ENCODE peak calls at places on chromosomes 3 and 15, in five cellular contexts. One of them, this sample, is unnamed.

GRCh38 chr15:63948971-63949370 is 97.3 kb downstream of the DAPK2 start:
- DNase-seq in tibial nerve: no peak
- DNase-seq in testis: no peak
- DNase-seq in sigmoid colon: no peak
- DNase-seq in NB4: no peak
- DNase-seq in this sample: no peak

GRCh38 chr15:77514635-77515421 is 94.1 kb downstream of the HMG20A start:
- DNase-seq in tibial nerve: no peak
- DNase-seq in testis: no peak
- DNase-seq in sigmoid colon: peak; percentile 26
- DNase-seq in NB4: no peak
- DNase-seq in this sample: no peak

GRCh38 chr3:55885721-55886120 is 398.6 kb upstream of the WNT5A start:
- DNase-seq in tibial nerve: no peak
- DNase-seq in testis: no peak
- DNase-seq in sigmoid colon: no peak
- DNase-seq in NB4: peak; percentile 1
- DNase-seq in this sample: no peak

GRCh38 chr15:90192961-90193786 is 8.0 kb upstream of the SEMA4B start:
- DNase-seq in tibial nerve: no peak
- DNase-seq in testis: no peak
- DNase-seq in sigmoid colon: peak; percentile 92
- DNase-seq in NB4: peak; percentile 31
- DNase-seq in this sample: no peak

GRCh38 chr15:29942548-29942947 is 120.3 kb upstream of the TJP1 start:
- DNase-seq in tibial nerve: no peak
- DNase-seq in testis: peak; percentile 30
- DNase-seq in sigmoid colon: no peak
- DNase-seq in NB4: no peak
- DNase-seq in this sample: no peak

GRCh38 chr3:126911162-126912026 is 71.5 kb upstream of the PLXNA1 start:
- DNase-seq in tibial nerve: no peak
- DNase-seq in testis: peak; percentile 41
- DNase-seq in sigmoid colon: no peak
- DNase-seq in NB4: peak; percentile 95
- DNase-seq in this sample: peak; percentile 32

GRCh38 chr15:28955160-28955502 is 69.4 kb downstream of the APBA2 start:
- DNase-seq in tibial nerve: no peak
- DNase-seq in testis: no peak
- DNase-seq in sigmoid colon: no peak
- DNase-seq in NB4: peak; percentile 96
- DNase-seq in this sample: no peak

GRCh38 chr3:105062853-105063252 is 303.9 kb upstream of the ALCAM start:
- DNase-seq in tibial nerve: no peak
- DNase-seq in testis: no peak
- DNase-seq in sigmoid colon: no peak
- DNase-seq in NB4: no peak
- DNase-seq in this sample: no peak

GRCh38 chr15:85741021-85741421 is 53.7 kb downstream of the KLHL25 start:
- DNase-seq in tibial nerve: no peak
- DNase-seq in testis: no peak
- DNase-seq in sigmoid colon: no peak
- DNase-seq in NB4: no peak
- DNase-seq in this sample: no peak

GRCh38 chr15:28252831-28253230 is 69.1 kb downstream of the HERC2 start:
- DNase-seq in tibial nerve: no peak
- DNase-seq in testis: no peak
- DNase-seq in sigmoid colon: no peak
- DNase-seq in NB4: no peak
- DNase-seq in this sample: no peak

GRCh38 chr3:71629289-71630252 is 46.0 kb upstream of the FOXP1 start:
- DNase-seq in tibial nerve: no peak
- DNase-seq in testis: peak; percentile 25
- DNase-seq in sigmoid colon: peak; percentile 64
- DNase-seq in NB4: peak; percentile 46
- DNase-seq in this sample: peak; percentile 19

GRCh38 chr15:73983211-73983727 is 8.8 kb downstream of the STOML1 start:
- DNase-seq in tibial nerve: no peak
- DNase-seq in testis: no peak
- DNase-seq in sigmoid colon: peak; percentile 90
- DNase-seq in NB4: no peak
- DNase-seq in this sample: peak; percentile 62

GRCh38 chr3:140384028-140384771 is 293.7 kb upstream of the TRIM42 start:
- DNase-seq in tibial nerve: no peak
- DNase-seq in testis: peak; percentile 45
- DNase-seq in sigmoid colon: no peak
- DNase-seq in NB4: no peak
- DNase-seq in this sample: no peak

GRCh38 chr3:37262816-37263393 is 88.5 kb upstream of the LRRFIP2 start:
- DNase-seq in tibial nerve: no peak
- DNase-seq in testis: no peak
- DNase-seq in sigmoid colon: no peak
- DNase-seq in NB4: no peak
- DNase-seq in this sample: no peak

GRCh38 chr3:29503969-29504368 is 223.1 kb downstream of the RBMS3 start:
- DNase-seq in tibial nerve: peak; percentile 23
- DNase-seq in testis: no peak
- DNase-seq in sigmoid colon: peak; percentile 80
- DNase-seq in NB4: no peak
- DNase-seq in this sample: peak; percentile 26

GRCh38 chr3:16928386-16929132 is 43.8 kb downstream of the PLCL2 start:
- DNase-seq in tibial nerve: no peak
- DNase-seq in testis: no peak
- DNase-seq in sigmoid colon: no peak
- DNase-seq in NB4: no peak
- DNase-seq in this sample: no peak

GRCh38 chr15:96331942-96332853 is 1.7 kb downstream of the NR2F2 start:
- DNase-seq in tibial nerve: no peak
- DNase-seq in testis: no peak
- DNase-seq in sigmoid colon: peak; percentile 77
- DNase-seq in NB4: peak; percentile 89
- DNase-seq in this sample: peak; percentile 79

GRCh38 chr3:71185733-71186455 is 397.6 kb downstream of the FOXP1 start:
- DNase-seq in tibial nerve: no peak
- DNase-seq in testis: no peak
- DNase-seq in sigmoid colon: no peak
- DNase-seq in NB4: no peak
- DNase-seq in this sample: no peak

GRCh38 chr3:159879598-159879997 is 109.0 kb upstream of the IL12A start:
- DNase-seq in tibial nerve: no peak
- DNase-seq in testis: no peak
- DNase-seq in sigmoid colon: no peak
- DNase-seq in NB4: no peak
- DNase-seq in this sample: no peak

GRCh38 chr15:49137861-49138260 is 17.5 kb downstream of the COPS2 start:
- DNase-seq in tibial nerve: no peak
- DNase-seq in testis: no peak
- DNase-seq in sigmoid colon: no peak
- DNase-seq in NB4: no peak
- DNase-seq in this sample: no peak

GRCh38 chr15:59014068-59014467 is 26.6 kb downstream of the RNF111 start:
- DNase-seq in tibial nerve: no peak
- DNase-seq in testis: no peak
- DNase-seq in sigmoid colon: no peak
- DNase-seq in NB4: no peak
- DNase-seq in this sample: no peak

GRCh38 chr15:54815546-54815945 is 381.2 kb downstream of the RSL24D1 start:
- DNase-seq in tibial nerve: no peak
- DNase-seq in testis: no peak
- DNase-seq in sigmoid colon: no peak
- DNase-seq in NB4: no peak
- DNase-seq in this sample: no peak

DNA sequence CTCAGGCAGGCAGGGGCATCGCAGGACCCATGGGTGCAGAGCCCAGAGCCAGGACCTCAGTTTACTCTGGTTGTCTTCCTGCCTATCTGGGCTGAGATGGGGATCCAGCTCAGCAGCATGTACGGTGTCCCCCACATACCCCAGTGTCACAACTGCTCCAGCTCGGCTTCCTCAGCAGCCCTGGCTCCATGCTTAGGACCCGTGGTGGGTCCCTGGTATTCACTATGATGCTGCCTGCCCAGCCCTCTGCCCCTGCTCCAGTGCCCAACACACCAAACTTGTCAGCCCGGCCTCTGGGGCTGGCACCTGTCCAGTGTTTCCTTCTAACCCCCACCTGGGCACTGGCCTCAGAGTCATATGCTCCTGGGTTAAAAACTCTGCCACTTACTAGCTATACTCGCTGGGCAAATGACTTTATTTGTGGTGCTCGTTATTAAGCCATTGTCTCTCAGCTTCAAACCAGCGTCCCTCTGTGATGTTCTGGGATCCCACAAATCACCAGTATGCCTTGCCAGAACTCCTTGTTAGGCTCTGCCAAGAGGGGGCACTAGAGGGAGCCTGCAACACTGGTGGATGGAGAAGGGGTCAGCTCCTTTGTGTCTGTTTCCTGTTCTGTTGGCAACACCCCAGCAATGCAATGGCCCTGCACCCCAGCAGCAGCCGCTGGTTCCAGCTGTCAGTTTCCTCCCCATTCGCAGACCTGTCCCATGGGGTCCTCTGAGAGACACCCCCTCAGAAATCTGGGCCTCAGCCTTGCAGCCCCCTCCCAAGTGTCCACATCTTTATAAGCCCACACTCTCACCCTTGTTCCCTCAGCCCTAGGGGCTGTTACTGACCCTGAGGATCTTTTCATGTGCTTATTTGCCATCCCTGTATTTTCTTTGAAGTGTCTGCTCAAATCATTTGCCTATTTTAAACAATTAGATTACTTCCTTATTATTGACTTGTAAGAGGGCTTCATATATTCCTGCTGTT is 24.1 kb upstream of the MRPS22 start:
- DNase-seq in tibial nerve: no peak
- DNase-seq in testis: no peak
- DNase-seq in sigmoid colon: no peak
- DNase-seq in NB4: peak; percentile 75
- DNase-seq in this sample: no peak
- TF ChIP-seq CTCF in tibial nerve: no peak
- TF ChIP-seq CTCF in testis: no peak
- TF ChIP-seq CTCF in sigmoid colon: no peak
- TF ChIP-seq CTCF in NB4: peak; percentile 80
- TF ChIP-seq CTCF in this sample: no peak

DNA sequence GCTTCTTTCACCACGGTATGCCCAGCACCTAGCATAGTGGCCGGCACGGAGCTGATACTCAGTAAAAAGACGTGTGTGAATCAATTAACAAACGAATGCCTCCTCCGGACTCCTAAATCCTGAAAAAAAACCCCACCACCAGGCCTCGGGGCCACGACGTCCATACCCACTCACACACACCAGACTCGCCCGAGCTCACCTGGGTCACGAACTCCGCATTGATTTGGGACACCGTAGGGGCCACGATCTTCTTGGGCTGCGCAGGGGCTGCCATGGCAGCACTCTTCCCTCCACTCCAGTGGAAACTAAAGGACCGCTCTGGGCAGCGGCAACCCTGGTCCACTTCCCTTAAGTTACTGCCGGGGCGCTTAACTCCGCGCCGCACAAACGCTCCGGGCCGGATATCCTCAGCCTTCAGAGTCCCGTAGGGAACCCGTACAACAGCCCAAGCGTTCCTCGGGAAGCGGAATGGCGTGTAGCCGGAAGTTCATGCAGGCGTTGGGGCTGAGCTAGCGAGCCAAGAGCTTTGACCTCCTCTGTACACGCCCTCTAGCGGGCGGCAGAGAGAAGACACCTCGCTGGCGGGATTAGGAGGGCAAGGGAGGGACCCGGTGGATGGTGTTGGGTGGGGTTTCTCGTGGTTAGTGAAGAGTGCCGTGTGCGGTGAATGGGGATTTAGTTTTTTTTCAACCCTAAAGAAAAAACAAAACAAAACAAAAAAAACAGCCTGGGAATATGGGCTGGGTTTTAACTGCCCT is at the start of gene AQR:
- DNase-seq in tibial nerve: peak; percentile 84
- DNase-seq in testis: peak; percentile 98
- DNase-seq in sigmoid colon: peak; percentile 98
- DNase-seq in NB4: peak; percentile 97
- DNase-seq in this sample: peak; percentile 96
- TF ChIP-seq POLR2A in tibial nerve: peak; percentile 50
- TF ChIP-seq POLR2A in testis: no peak
- TF ChIP-seq POLR2A in sigmoid colon: peak; percentile 61
- TF ChIP-seq POLR2A in NB4: peak; percentile 94
- TF ChIP-seq POLR2A in this sample: peak; percentile 53

DNA sequence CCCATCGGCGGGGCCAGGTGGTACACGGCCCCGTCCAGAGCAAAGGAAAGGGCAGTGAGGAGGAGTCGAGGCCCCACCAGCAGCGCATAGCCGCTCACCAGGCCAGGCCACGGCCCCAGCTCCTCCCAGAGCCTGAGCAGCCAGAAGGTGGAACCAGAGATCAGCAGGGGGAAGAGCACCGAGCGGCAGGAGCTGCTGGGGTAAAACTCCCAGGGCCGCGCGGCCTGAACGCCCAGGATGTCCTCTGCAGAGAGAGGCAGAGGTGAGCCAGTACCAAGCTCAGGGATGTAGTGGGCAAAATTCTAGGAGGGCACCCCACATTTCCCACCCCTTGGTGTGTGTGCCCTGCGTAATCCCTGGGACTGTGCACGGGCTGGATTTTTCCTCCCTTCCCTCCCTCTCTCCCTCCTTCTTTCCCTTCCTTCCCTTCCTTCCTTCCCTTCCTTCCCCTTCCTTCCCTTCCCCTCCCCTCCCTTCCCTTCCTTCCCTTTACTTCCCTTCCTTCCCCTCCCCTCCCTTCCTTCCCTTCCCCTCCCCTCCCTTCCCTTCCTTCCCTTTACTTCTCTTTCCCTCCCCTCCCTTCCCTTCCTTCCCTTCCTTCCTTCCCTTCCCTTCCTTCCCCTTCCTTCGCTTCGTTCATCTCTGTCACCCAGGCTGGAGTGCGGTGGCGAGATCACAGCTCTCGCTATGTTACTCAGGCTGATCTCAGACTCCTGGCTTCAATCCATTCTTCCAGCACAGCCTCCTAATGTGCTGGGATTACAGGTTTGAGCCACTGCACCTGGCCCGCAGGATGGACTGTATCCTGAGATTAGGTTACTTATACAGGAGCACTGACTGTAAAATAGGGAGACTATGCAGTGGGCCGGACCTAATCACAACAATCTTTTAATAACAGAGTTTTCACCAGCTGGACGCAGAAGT is 6.4 kb upstream of the NCBP2 start:
- DNase-seq in tibial nerve: no peak
- DNase-seq in testis: no peak
- DNase-seq in sigmoid colon: no peak
- DNase-seq in NB4: peak; percentile 39
- DNase-seq in this sample: no peak
- TF ChIP-seq CTCF in tibial nerve: no peak
- TF ChIP-seq CTCF in testis: no peak
- TF ChIP-seq CTCF in sigmoid colon: no peak
- TF ChIP-seq CTCF in NB4: peak; percentile 8
- TF ChIP-seq CTCF in this sample: no peak

DNA sequence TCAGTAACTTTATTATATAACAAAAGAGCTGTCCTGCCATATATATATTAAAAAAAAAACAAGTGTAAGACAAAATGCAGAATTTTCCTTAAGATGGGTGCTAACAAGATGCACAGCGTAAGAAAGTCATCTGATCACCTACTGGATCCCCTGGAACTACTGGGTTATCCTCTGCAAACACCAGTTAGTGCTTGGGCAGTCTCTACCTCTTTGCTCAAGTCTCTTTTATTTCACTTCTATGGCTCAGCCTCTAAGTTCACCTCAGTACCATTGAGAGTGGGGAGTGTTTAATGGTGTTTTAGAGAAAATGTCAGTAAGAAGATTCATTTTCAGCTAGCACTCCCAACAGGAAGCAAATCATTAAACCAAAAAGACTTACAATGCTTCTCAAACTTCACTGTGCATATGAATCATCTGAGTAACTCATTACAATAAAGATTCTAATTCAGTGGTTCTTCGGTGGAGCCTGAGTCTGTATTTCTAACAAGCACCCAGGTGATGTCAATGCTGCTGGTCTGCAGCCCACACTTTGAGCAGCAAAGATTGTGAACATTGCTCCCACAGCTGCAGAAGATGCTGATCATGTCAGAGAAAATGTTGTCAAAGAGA is 227.3 kb upstream of the ATP11B start:
- DNase-seq in tibial nerve: no peak
- DNase-seq in testis: no peak
- DNase-seq in sigmoid colon: no peak
- DNase-seq in NB4: no peak
- DNase-seq in this sample: no peak
- TF ChIP-seq POLR2A in tibial nerve: no peak
- TF ChIP-seq POLR2A in testis: no peak
- TF ChIP-seq POLR2A in sigmoid colon: no peak
- TF ChIP-seq POLR2A in NB4: no peak
- TF ChIP-seq POLR2A in this sample: no peak